ENCODE peak calls at places on chromosomes 7 and 10, in six cellular contexts. One of them, this sample, is unnamed.

GRCh38 chr10:57015595-57016303 is 654.7 kb upstream of the ZWINT start:
- DNase-seq in cardiac fibroblast: no peak
- DNase-seq in SJSA1: no peak
- DNase-seq in NCI-H1092: peak; percentile 80
- DNase-seq in esophagus muscularis mucosa: no peak
- DNase-seq in AG04450: no peak
- DNase-seq in this sample: no peak

GRCh38 chr7:39415091-39415820 is 150.9 kb upstream of the YAE1 start:
- DNase-seq in cardiac fibroblast: no peak
- DNase-seq in SJSA1: no peak
- DNase-seq in NCI-H1092: no peak
- DNase-seq in esophagus muscularis mucosa: no peak
- DNase-seq in AG04450: no peak
- DNase-seq in this sample: no peak

GRCh38 chr7:48537561-48537960 is 366.3 kb downstream of the ABCA13 start:
- DNase-seq in cardiac fibroblast: peak; percentile 0
- DNase-seq in SJSA1: no peak
- DNase-seq in NCI-H1092: no peak
- DNase-seq in esophagus muscularis mucosa: no peak
- DNase-seq in AG04450: no peak
- DNase-seq in this sample: no peak

GRCh38 chr10:80497187-80498038 is 40.3 kb upstream of the SH2D4B start:
- DNase-seq in cardiac fibroblast: peak; percentile 88
- DNase-seq in SJSA1: peak; percentile 39
- DNase-seq in NCI-H1092: no peak
- DNase-seq in esophagus muscularis mucosa: no peak
- DNase-seq in AG04450: no peak
- DNase-seq in this sample: no peak

GRCh38 chr7:134485202-134485601 is 26.3 kb upstream of the AKR1B1 start:
- DNase-seq in cardiac fibroblast: no peak
- DNase-seq in SJSA1: no peak
- DNase-seq in NCI-H1092: no peak
- DNase-seq in esophagus muscularis mucosa: no peak
- DNase-seq in AG04450: no peak
- DNase-seq in this sample: no peak

GRCh38 chr10:46216836-46217748 is 69.7 kb upstream of the ANTXRL start:
- DNase-seq in cardiac fibroblast: no peak
- DNase-seq in SJSA1: no peak
- DNase-seq in NCI-H1092: no peak
- DNase-seq in esophagus muscularis mucosa: peak; percentile 42
- DNase-seq in AG04450: no peak
- DNase-seq in this sample: no peak

GRCh38 chr7:66352071-66352470 is 146.9 kb downstream of the TPST1 start:
- DNase-seq in cardiac fibroblast: peak; percentile 30
- DNase-seq in SJSA1: no peak
- DNase-seq in NCI-H1092: no peak
- DNase-seq in esophagus muscularis mucosa: no peak
- DNase-seq in AG04450: no peak
- DNase-seq in this sample: no peak

GRCh38 chr7:79502151-79502550 is 48.7 kb upstream of the MAGI2 start:
- DNase-seq in cardiac fibroblast: no peak
- DNase-seq in SJSA1: no peak
- DNase-seq in NCI-H1092: no peak
- DNase-seq in esophagus muscularis mucosa: no peak
- DNase-seq in AG04450: no peak
- DNase-seq in this sample: no peak

GRCh38 chr10:73953665-73954064 is 42.7 kb downstream of the PLAU start:
- DNase-seq in cardiac fibroblast: peak; percentile 50
- DNase-seq in SJSA1: no peak
- DNase-seq in NCI-H1092: no peak
- DNase-seq in esophagus muscularis mucosa: no peak
- DNase-seq in AG04450: no peak
- DNase-seq in this sample: no peak

GRCh38 chr7:87570178-87570577 is 30.5 kb downstream of the ABCB1 start:
- DNase-seq in cardiac fibroblast: peak; percentile 38
- DNase-seq in SJSA1: no peak
- DNase-seq in NCI-H1092: no peak
- DNase-seq in esophagus muscularis mucosa: no peak
- DNase-seq in AG04450: peak; percentile 74
- DNase-seq in this sample: no peak